ENCODE peak calls at places on chromosomes 11 and 22, in four cellular contexts. P, X, G and M are unnamed samples.

GRCh38 chr22:24101966-24102365 is 79.3 kb upstream of the SUSD2 start:
- DNase-seq in G (no peak), X (no peak), P (no peak), M (no peak)

GRCh38 chr11:93089474-93090102 is 108.2 kb downstream of the SLC36A4 start:
- DNase-seq in G (peak), P (no peak), X (no peak), M (peak)

GRCh38 chr22:28604961-28605360 is 74.7 kb downstream of the TTC28 start:
- DNase-seq in G (no peak), X (no peak), P (no peak), M (no peak)

GRCh38 chr22:25919452-25919851 is 177.5 kb downstream of the MYO18B start:
- DNase-seq in G (no peak), X (no peak), P (no peak), M (no peak)

GRCh38 chr11:106133529-106133928 is 56.1 kb downstream of the AASDHPPT start:
- DNase-seq in P (no peak), G (no peak), X (no peak), M (no peak)

GRCh38 chr11:5476184-5476819 is 12.2 kb upstream of the OR52D1 start:
- DNase-seq in X (peak), G (peak), P (peak), M (peak)

GRCh38 chr11:76738618-76739220 is 44.4 kb upstream of the TSKU start:
- DNase-seq in X (no peak), P (no peak), G (no peak), M (no peak)

GRCh38 chr11:111788464-111788863 is 22.3 kb upstream of the PPP2R1B start:
- DNase-seq in X (no peak), P (no peak), G (no peak), M (no peak)

GRCh38 chr11:89355649-89356048 is 135.5 kb downstream of the NOX4 start:
- DNase-seq in G (no peak), X (no peak), P (no peak), M (no peak)

GRCh38 chr11:121255473-121256125 is 37.0 kb upstream of the SC5D start:
- DNase-seq in G (no peak), P (no peak), X (no peak), M (no peak)

GRCh38 chr11:45366839-45367238 is 80.7 kb upstream of the SYT13 start:
- DNase-seq in G (no peak), X (no peak), P (no peak), M (no peak)

GRCh38 chr11:455566-456147 is 5.6 kb downstream of the PTDSS2 start:
- DNase-seq in X (no peak), G (no peak), P (no peak), M (no peak)

GRCh38 chr11:65931773-65932557 is 12.7 kb downstream of the DRAP1 start:
- DNase-seq in X (no peak), G (no peak), P (no peak), M (no peak)

GRCh38 chr11:77441409-77441808 is 32.5 kb downstream of the PAK1 start:
- DNase-seq in G (no peak), X (no peak), P (no peak), M (no peak)

GRCh38 chr11:78946945-78947914 is 372.6 kb upstream of the NARS2 start:
- DNase-seq in P (no peak), G (peak), X (no peak), M (no peak)

GRCh38 chr22:37708580-37709444 is 12.0 kb downstream of the TRIOBP start:
- DNase-seq in G (no peak), X (no peak), P (no peak), M (no peak)

GRCh38 chr11:128262463-128263345 is 324.7 kb downstream of the ETS1 start:
- DNase-seq in P (no peak), X (no peak), G (no peak), M (no peak)

GRCh38 chr11:128331317-128331716 is 256.0 kb downstream of the ETS1 start:
- DNase-seq in G (no peak), X (no peak), P (no peak), M (no peak)

GRCh38 chr11:62075438-62075837 is 48.4 kb upstream of the INCENP start:
- DNase-seq in P (no peak), X (no peak), G (no peak), M (no peak)